ENCODE peak calls at places on chromosomes 13 and 19, in eight cellular contexts. One of them, this sample, is unnamed.

GRCh38 chr19:45901912-45902650 is at the start of gene MYPOP:
- DNase-seq in posterior cingulate gyrus: no peak
- DNase-seq in psoas muscle: no peak
- DNase-seq in KBM-7: no peak
- DNase-seq in activated naive CD4-positive, alpha-beta T cell: no peak
- DNase-seq in nephron progenitor cell: no peak
- DNase-seq in mesothelial cell of epicardium: no peak
- DNase-seq in HCEC 1CT: no peak
- DNase-seq in this sample: no peak

GRCh38 chr19:58577581-58578429 is 4.7 kb upstream of the MZF1 start:
- DNase-seq in posterior cingulate gyrus: no peak
- DNase-seq in activated naive CD4-positive, alpha-beta T cell: no peak
- DNase-seq in KBM-7: no peak
- DNase-seq in mesothelial cell of epicardium: peak; percentile 31
- DNase-seq in nephron progenitor cell: no peak
- DNase-seq in HCEC 1CT: no peak
- DNase-seq in psoas muscle: no peak
- DNase-seq in this sample: peak; percentile 40

GRCh38 chr19:17037966-17038500 is 11.4 kb upstream of the CPAMD8 start:
- DNase-seq in KBM-7: no peak
- DNase-seq in activated naive CD4-positive, alpha-beta T cell: no peak
- DNase-seq in mesothelial cell of epicardium: no peak
- DNase-seq in nephron progenitor cell: no peak
- DNase-seq in HCEC 1CT: no peak
- DNase-seq in posterior cingulate gyrus: peak; percentile 15
- DNase-seq in psoas muscle: no peak
- DNase-seq in this sample: no peak

GRCh38 chr13:50208826-50209335 is 193.6 kb downstream of the KCNRG start:
- DNase-seq in posterior cingulate gyrus: no peak
- DNase-seq in nephron progenitor cell: peak; percentile 58
- DNase-seq in psoas muscle: peak; percentile 60
- DNase-seq in KBM-7: peak; percentile 85
- DNase-seq in mesothelial cell of epicardium: no peak
- DNase-seq in HCEC 1CT: peak; percentile 59
- DNase-seq in activated naive CD4-positive, alpha-beta T cell: no peak
- DNase-seq in this sample: peak; percentile 73

GRCh38 chr13:106391271-106391670 is 144.2 kb downstream of the EFNB2 start:
- DNase-seq in KBM-7: no peak
- DNase-seq in nephron progenitor cell: no peak
- DNase-seq in mesothelial cell of epicardium: no peak
- DNase-seq in activated naive CD4-positive, alpha-beta T cell: no peak
- DNase-seq in posterior cingulate gyrus: no peak
- DNase-seq in HCEC 1CT: no peak
- DNase-seq in psoas muscle: no peak
- DNase-seq in this sample: no peak

GRCh38 chr19:35128398-35129057 is 6.3 kb downstream of the LGI4 start:
- DNase-seq in posterior cingulate gyrus: no peak
- DNase-seq in mesothelial cell of epicardium: no peak
- DNase-seq in psoas muscle: no peak
- DNase-seq in KBM-7: no peak
- DNase-seq in activated naive CD4-positive, alpha-beta T cell: no peak
- DNase-seq in nephron progenitor cell: no peak
- DNase-seq in HCEC 1CT: no peak
- DNase-seq in this sample: no peak

GRCh38 chr19:49999371-50000010 is 25.7 kb downstream of the VRK3 start:
- DNase-seq in activated naive CD4-positive, alpha-beta T cell: no peak
- DNase-seq in nephron progenitor cell: no peak
- DNase-seq in HCEC 1CT: no peak
- DNase-seq in psoas muscle: no peak
- DNase-seq in KBM-7: no peak
- DNase-seq in posterior cingulate gyrus: no peak
- DNase-seq in mesothelial cell of epicardium: no peak
- DNase-seq in this sample: no peak

GRCh38 chr13:46181799-46182490 is at the start of gene LCP1:
- DNase-seq in KBM-7: peak; percentile 95
- DNase-seq in posterior cingulate gyrus: no peak
- DNase-seq in HCEC 1CT: no peak
- DNase-seq in nephron progenitor cell: no peak
- DNase-seq in psoas muscle: no peak
- DNase-seq in activated naive CD4-positive, alpha-beta T cell: no peak
- DNase-seq in mesothelial cell of epicardium: no peak
- DNase-seq in this sample: no peak

GRCh38 chr19:29665826-29666633 is 769 bp downstream of the PLEKHF1 start:
- DNase-seq in KBM-7: peak; percentile 25
- DNase-seq in activated naive CD4-positive, alpha-beta T cell: no peak
- DNase-seq in nephron progenitor cell: peak; percentile 28
- DNase-seq in psoas muscle: peak; percentile 89
- DNase-seq in posterior cingulate gyrus: no peak
- DNase-seq in mesothelial cell of epicardium: no peak
- DNase-seq in HCEC 1CT: peak; percentile 16
- DNase-seq in this sample: peak; percentile 83

GRCh38 chr19:750640-751423 is at the start of gene MISP:
- DNase-seq in posterior cingulate gyrus: no peak
- DNase-seq in KBM-7: no peak
- DNase-seq in psoas muscle: no peak
- DNase-seq in mesothelial cell of epicardium: no peak
- DNase-seq in activated naive CD4-positive, alpha-beta T cell: no peak
- DNase-seq in nephron progenitor cell: no peak
- DNase-seq in HCEC 1CT: no peak
- DNase-seq in this sample: no peak

GRCh38 chr19:14347999-14348889 is 33.0 kb upstream of the ADGRE5 start:
- DNase-seq in nephron progenitor cell: peak; percentile 78
- DNase-seq in psoas muscle: peak; percentile 80
- DNase-seq in mesothelial cell of epicardium: peak; percentile 84
- DNase-seq in HCEC 1CT: peak; percentile 28
- DNase-seq in posterior cingulate gyrus: peak; percentile 60
- DNase-seq in KBM-7: peak; percentile 70
- DNase-seq in activated naive CD4-positive, alpha-beta T cell: peak; percentile 36
- DNase-seq in this sample: peak; percentile 64

GRCh38 chr13:98365291-98365690 is 188.2 kb upstream of the RNF113B start:
- DNase-seq in mesothelial cell of epicardium: no peak
- DNase-seq in psoas muscle: no peak
- DNase-seq in KBM-7: no peak
- DNase-seq in activated naive CD4-positive, alpha-beta T cell: no peak
- DNase-seq in HCEC 1CT: no peak
- DNase-seq in nephron progenitor cell: no peak
- DNase-seq in posterior cingulate gyrus: no peak
- DNase-seq in this sample: no peak

GRCh38 chr13:76948139-76948538 is at the start of gene ACOD1:
- DNase-seq in psoas muscle: no peak
- DNase-seq in HCEC 1CT: peak; percentile 66
- DNase-seq in KBM-7: peak; percentile 14
- DNase-seq in nephron progenitor cell: no peak
- DNase-seq in activated naive CD4-positive, alpha-beta T cell: no peak
- DNase-seq in mesothelial cell of epicardium: no peak
- DNase-seq in posterior cingulate gyrus: no peak
- DNase-seq in this sample: no peak

GRCh38 chr13:32354040-32354439 is 38.7 kb downstream of the BRCA2 start:
- DNase-seq in posterior cingulate gyrus: no peak
- DNase-seq in activated naive CD4-positive, alpha-beta T cell: no peak
- DNase-seq in KBM-7: no peak
- DNase-seq in psoas muscle: no peak
- DNase-seq in HCEC 1CT: no peak
- DNase-seq in nephron progenitor cell: no peak
- DNase-seq in mesothelial cell of epicardium: no peak
- DNase-seq in this sample: no peak

GRCh38 chr13:113152894-113153809 is 5.3 kb upstream of the PROZ start:
- DNase-seq in HCEC 1CT: no peak
- DNase-seq in nephron progenitor cell: peak; percentile 48
- DNase-seq in posterior cingulate gyrus: no peak
- DNase-seq in activated naive CD4-positive, alpha-beta T cell: no peak
- DNase-seq in psoas muscle: peak; percentile 79
- DNase-seq in KBM-7: no peak
- DNase-seq in mesothelial cell of epicardium: peak; percentile 55
- DNase-seq in this sample: peak; percentile 73

GRCh38 chr13:111215081-111216047 is 100.3 kb downstream of the ARHGEF7 start:
- DNase-seq in HCEC 1CT: no peak
- DNase-seq in KBM-7: no peak
- DNase-seq in nephron progenitor cell: no peak
- DNase-seq in activated naive CD4-positive, alpha-beta T cell: no peak
- DNase-seq in posterior cingulate gyrus: no peak
- DNase-seq in psoas muscle: peak; percentile 70
- DNase-seq in mesothelial cell of epicardium: no peak
- DNase-seq in this sample: no peak